ENCODE peak calls at places on chromosomes 2 and 18, in five cellular contexts. Z is NCI-H1092 treated with DMSO at 0.1 percent for 48 hours, T is NCI-H748 treated with DMSO at 0.1 percent for 48 hours, O is NCI-H1105 treated with DMSO at 0.1 percent for 48 hours, P is HT-29. H is an unnamed sample.

GRCh38 chr2:231380991-231381847 is 14.3 kb upstream of the B3GNT7 start:
- DNase-seq in Z (no peak), T (no peak), O (no peak), P (no peak), H (no peak)

GRCh38 chr2:219057709-219058540 is 2.8 kb downstream of the IHH start:
- DNase-seq in Z (peak; percentile 41), T (peak; percentile 50), O (peak; percentile 56), P (peak; percentile 84), H (peak; percentile 44)

GRCh38 chr2:225894240-225894980 is 494.9 kb downstream of the NYAP2 start:
- DNase-seq in Z (no peak), T (no peak), O (no peak), P (peak; percentile 18), H (no peak)

GRCh38 chr2:230881840-230882239 is 17.1 kb downstream of the ITM2C start:
- DNase-seq in Z (no peak), T (no peak), O (no peak), P (no peak), H (no peak)

GRCh38 chr18:26804474-26804873 is 61.0 kb downstream of the AQP4 start:
- DNase-seq in Z (no peak), T (no peak), O (no peak), P (peak; percentile 1), H (no peak)

GRCh38 chr2:112656679-112657078 is 10.9 kb downstream of the SLC20A1 start:
- DNase-seq in Z (no peak), T (no peak), O (no peak), P (no peak), H (no peak)

GRCh38 chr18:79318142-79318673 is 77.5 kb upstream of the NFATC1 start:
- DNase-seq in Z (no peak), T (no peak), O (no peak), P (no peak), H (no peak)

GRCh38 chr2:7023542-7023941 is 106.3 kb downstream of the RNF144A start:
- DNase-seq in Z (no peak), T (no peak), O (no peak), P (no peak), H (no peak)

GRCh38 chr2:193935114-193935513 is 1721.9 kb upstream of the SLC39A10 start:
- DNase-seq in Z (no peak), T (no peak), O (no peak), P (no peak), H (no peak)

GRCh38 chr2:102758433-102758832 is 3.4 kb upstream of the TMEM182 start:
- DNase-seq in Z (no peak), T (no peak), O (no peak), P (no peak), H (no peak)

GRCh38 chr2:159208449-159208848 is 78.1 kb downstream of the WDSUB1 start:
- DNase-seq in Z (no peak), T (no peak), O (peak; percentile 2), P (no peak), H (no peak)

GRCh38 chr2:11758639-11759038 is 12.2 kb downstream of the LPIN1 start:
- DNase-seq in Z (no peak), T (no peak), O (no peak), P (no peak), H (no peak)

GRCh38 chr18:69843047-69843446 is 104.6 kb downstream of the CD226 start:
- DNase-seq in Z (no peak), T (no peak), O (peak; percentile 43), P (no peak), H (peak; percentile 9)

GRCh38 chr2:28753043-28753683 is 1.5 kb downstream of the PPP1CB start:
- DNase-seq in Z (peak; percentile 21), T (no peak), O (peak; percentile 23), P (peak; percentile 86), H (peak; percentile 46)

GRCh38 chr2:74862268-74862964 is 28.5 kb downstream of the HK2 start:
- DNase-seq in Z (no peak), T (no peak), O (peak; percentile 65), P (no peak), H (no peak)

GRCh38 chr2:9109871-9110270 is 96.7 kb upstream of the ASAP2 start:
- DNase-seq in Z (no peak), T (no peak), O (no peak), P (no peak), H (no peak)

GRCh38 chr2:38160517-38160916 is 84.6 kb upstream of the CYP1B1 start:
- DNase-seq in Z (no peak), T (no peak), O (no peak), P (no peak), H (no peak)

GRCh38 chr2:109184368-109184767 is 55.4 kb downstream of the SH3RF3 start:
- DNase-seq in Z (no peak), T (no peak), O (no peak), P (no peak), H (no peak)

GRCh38 chr2:162838141-162838500 is 446 bp downstream of the KCNH7 start:
- DNase-seq in Z (peak; percentile 75), T (peak; percentile 73), O (peak; percentile 78), P (no peak), H (peak; percentile 83)

GRCh38 chr2:102251042-102251848 is 60.1 kb upstream of the IL1RL1 start:
- DNase-seq in Z (no peak), T (no peak), O (no peak), P (peak; percentile 43), H (no peak)

GRCh38 chr18:59556265-59556664 is 141.0 kb downstream of the CCBE1 start:
- DNase-seq in Z (no peak), T (peak; percentile 33), O (peak; percentile 56), P (no peak), H (no peak)

GRCh38 chr2:1821530-1821929 is 77.2 kb upstream of the PXDN start:
- DNase-seq in Z (no peak), T (no peak), O (no peak), P (no peak), H (no peak)

GRCh38 chr2:188159484-188159883 is 132.2 kb upstream of the GULP1 start:
- DNase-seq in Z (no peak), T (no peak), O (no peak), P (no peak), H (no peak)

GRCh38 chr2:171522804-171523338 is 597 bp downstream of the CYBRD1 start:
- DNase-seq in Z (no peak), T (no peak), O (peak; percentile 15), P (no peak), H (no peak)

GRCh38 chr2:71801969-71802368 is 345.7 kb downstream of the CYP26B1 start:
- DNase-seq in Z (no peak), T (no peak), O (peak; percentile 3), P (peak; percentile 25), H (no peak)

GRCh38 chr2:137467246-137467862 is 496.9 kb upstream of the HNMT start:
- DNase-seq in Z (peak; percentile 20), T (peak; percentile 12), O (peak; percentile 49), P (peak; percentile 78), H (peak; percentile 47)